ENCODE peak calls at places on chromosomes 11 and 22, in six cellular contexts. I is hepatic stellate cell; K is activated CD4-positive, alpha-beta T cell treated with anti-CD3 and anti-CD28 coated beads for 24 hours; Y is astrocyte of the cerebellum; S is pulmonary artery endothelial cell; N is nephron progenitor cell. C is an unnamed sample.

GRCh38 chr11:87356428-87356827 is 318.7 kb downstream of the TMEM135 start:
- DNase-seq in I (no peak), K (no peak), Y (no peak), S (no peak), N (no peak), C (no peak)

GRCh38 chr22:21016644-21017420 is 1.9 kb downstream of the P2RX6 start:
- DNase-seq in I (no peak), K (no peak), Y (no peak), S (no peak), N (no peak), C (no peak)

GRCh38 chr22:28923826-28924732 is 40.7 kb downstream of the ZNRF3 start:
- DNase-seq in I (no peak), K (no peak), Y (peak), S (no peak), N (peak), C (no peak)

GRCh38 chr11:3123761-3124733 is 41.1 kb downstream of the OSBPL5 start:
- DNase-seq in I (peak), K (no peak), Y (peak), S (peak), N (no peak), C (no peak)

GRCh38 chr22:47808886-47809620 is 1046.6 kb downstream of the TBC1D22A start:
- DNase-seq in I (no peak), K (no peak), Y (no peak), S (no peak), N (no peak), C (no peak)

GRCh38 chr11:69912911-69913451 is 93.8 kb upstream of the FGF3 start:
- DNase-seq in I (no peak), K (no peak), Y (no peak), S (no peak), N (peak), C (no peak)

GRCh38 chr11:27459191-27459590 is 13.4 kb downstream of the LGR4 start:
- DNase-seq in I (no peak), K (no peak), Y (no peak), S (no peak), N (peak), C (no peak)

GRCh38 chr11:90601261-90601660 is 378.4 kb upstream of the CHORDC1 start:
- DNase-seq in I (no peak), K (no peak), Y (no peak), S (no peak), N (no peak), C (no peak)

GRCh38 chr11:73439002-73439843 is 63.0 kb downstream of the RELT start:
- DNase-seq in I (no peak), K (no peak), Y (no peak), S (no peak), N (no peak), C (peak)

GRCh38 chr11:79963886-79964660 is 523.2 kb upstream of the TENM4 start:
- DNase-seq in I (no peak), K (no peak), Y (no peak), S (no peak), N (peak), C (no peak)

GRCh38 chr11:62792193-62792575 is 378 bp upstream of the TMEM223 start:
- DNase-seq in I (no peak), K (no peak), Y (no peak), S (no peak), N (peak), C (no peak)

GRCh38 chr11:117095301-117096139 is 2.7 kb downstream of the SIK3 start:
- DNase-seq in I (no peak), K (no peak), Y (no peak), S (no peak), N (no peak), C (no peak)

GRCh38 chr11:30012346-30012745 is 4.5 kb downstream of the KCNA4 start:
- DNase-seq in I (no peak), K (no peak), Y (no peak), S (no peak), N (no peak), C (no peak)

GRCh38 chr22:40412441-40412840 is 42.0 kb downstream of the SGSM3 start:
- DNase-seq in I (no peak), K (no peak), Y (no peak), S (no peak), N (no peak), C (no peak)

GRCh38 chr22:36008131-36008530 is 20.5 kb downstream of the RBFOX2 start:
- DNase-seq in I (no peak), K (no peak), Y (no peak), S (no peak), N (no peak), C (no peak)

GRCh38 chr11:7077101-7077500 is 11.7 kb upstream of the RBMXL2 start:
- DNase-seq in I (no peak), K (no peak), Y (no peak), S (no peak), N (peak), C (no peak)

C was measured in SK-N-MC.